ENCODE peak calls at places on chromosomes 3 and 15, in six cellular contexts. H, N, M, P, V and Y are unnamed samples. For H3K9me3, the result is how much of the 10 kb centered on the place peaks cover.

GRCh38 chr3:39513801-39514369 is 46.4 kb downstream of the MOBP start:
- DNase-seq in H (no peak), N (no peak), M (no peak), P (no peak), V (no peak), Y (no peak)

GRCh38 chr15:33859992-33860545 is 108.2 kb upstream of the CHRM5 start:
- DNase-seq in H (no peak), N (peak), M (peak), P (no peak), V (no peak), Y (no peak)

GRCh38 chr3:143918848-143919247 is 52.8 kb upstream of the DIPK2A start:
- DNase-seq in H (no peak), N (no peak), M (no peak), P (no peak), V (no peak), Y (no peak)

GRCh38 chr15:71746719-71747118 is 63.6 kb upstream of the NR2E3 start:
- DNase-seq in H (no peak), N (no peak), M (no peak), P (no peak), V (no peak), Y (no peak)

GRCh38 chr3:60217156-60217911 is 1033.9 kb downstream of the FHIT start:
- DNase-seq in H (no peak), N (no peak), M (no peak), P (no peak), V (no peak), Y (no peak)

GRCh38 chr3:156448300-156448699 is 106.6 kb downstream of the SSR3 start:
- DNase-seq in H (peak), N (peak), M (peak), P (no peak), V (peak), Y (no peak)

GRCh38 chr15:71715914-71716313 is 94.4 kb upstream of the NR2E3 start:
- DNase-seq in H (no peak), N (no peak), M (no peak), P (no peak), V (no peak), Y (no peak)

GRCh38 chr3:155519081-155519480 is 225.6 kb upstream of the STRIT1 start:
- DNase-seq in H (no peak), N (no peak), M (no peak), P (no peak), V (no peak), Y (no peak)

GRCh38 chr15:98903377-98904018 is 104.1 kb downstream of the PGPEP1L start:
- DNase-seq in H (no peak), N (peak), M (no peak), P (no peak), V (no peak), Y (peak)

GRCh38 chr3:75224419-75224818 is 439.7 kb upstream of the FRG2C start:
- DNase-seq in H (no peak), N (peak), M (no peak), P (no peak), V (no peak), Y (no peak)

GRCh38 chr3:48411606-48412374 is 18.1 kb downstream of the PLXNB1 start:
- DNase-seq in H (no peak), N (no peak), M (no peak), P (no peak), V (no peak), Y (no peak)

GRCh38 chr3:125055165-125055912 is 458 bp downstream of the HEG1 start:
- DNase-seq in H (no peak), N (no peak), M (no peak), P (no peak), V (peak), Y (no peak)

GRCh38 chr15:78850926-78851600 is 21.6 kb upstream of the MORF4L1 start:
- DNase-seq in H (peak), N (no peak), M (no peak), P (peak), V (no peak), Y (no peak)

GRCh38 chr15:92429378-92430066 is 35.8 kb downstream of the ST8SIA2 start:
- DNase-seq in H (peak), N (peak), M (no peak), P (peak), V (peak), Y (peak)

GRCh38 chr3:146638718-146639117 is 33.6 kb upstream of the PLSCR5 start:
- DNase-seq in H (no peak), N (no peak), M (no peak), P (no peak), V (no peak), Y (no peak)

GRCh38 chr15:78034495-78035191 is 42.9 kb downstream of the TBC1D2B start:
- DNase-seq in H (no peak), N (peak), M (no peak), P (no peak), V (no peak), Y (no peak)

GRCh38 chr3:178415384-178415783 is 120.9 kb upstream of the KCNMB2 start:
- DNase-seq in H (no peak), N (no peak), M (no peak), P (no peak), V (no peak), Y (no peak)

GRCh38 chr15:47803767-47804166 is 86.5 kb downstream of the SEMA6D start:
- DNase-seq in H (no peak), N (peak), M (no peak), P (no peak), V (no peak), Y (peak)

GRCh38 chr3:157066335-157067071 is 93.4 kb downstream of the CCNL1 start:
- DNase-seq in H (no peak), N (no peak), M (no peak), P (no peak), V (no peak), Y (no peak)

GRCh38 chr3:49469037-49469875 is 811 bp upstream of the DAG1 start:
- DNase-seq in H (peak), N (peak), M (peak), P (no peak), V (peak), Y (no peak)

GRCh38 chr3:141243295-141243707 is 11.7 kb downstream of the PXYLP1 start:
- DNase-seq in H (no peak), N (no peak), M (no peak), P (no peak), V (peak), Y (no peak)

GRCh38 chr15:83747050-83747717 is 93.3 kb downstream of the ADAMTSL3 start:
- DNase-seq in H (peak), N (peak), M (no peak), P (no peak), V (no peak), Y (no peak)

GRCh38 chr15:68820205-68820588 is 498 bp downstream of the ANP32A start:
- DNase-seq in H (peak), N (no peak), M (no peak), P (no peak), V (no peak), Y (no peak)

GRCh38 chr3:50192689-50193141 is 1.3 kb downstream of the GNAT1 start:
- DNase-seq in H (peak), N (peak), M (peak), P (peak), V (peak), Y (no peak)

GRCh38 chr3:190863119-190863465 is 598 bp upstream of the GMNC start:
- DNase-seq in H (no peak), N (no peak), M (no peak), P (no peak), V (no peak), Y (no peak)

GRCh38 chr15:70437882-70438331 is 325.5 kb downstream of the UACA start:
- DNase-seq in H (peak), N (peak), M (peak), P (no peak), V (no peak), Y (peak)

GRCh38 chr3:45688194-45688881 is 858 bp upstream of the SACM1L start:
- DNase-seq in H (peak), N (no peak), M (no peak), P (peak), V (peak), Y (peak)

GRCh38 chr3:176521531-176522175 is 675.6 kb downstream of the TBL1XR1 start:
- DNase-seq in H (no peak), N (no peak), M (no peak), P (no peak), V (no peak), Y (no peak)

GRCh38 chr3:6717026-6717943 is 143.6 kb upstream of the GRM7 start:
- DNase-seq in H (no peak), N (no peak), M (no peak), P (no peak), V (no peak), Y (no peak)

GRCh38 chr3:160444411-160444810 is 5.2 kb downstream of the TRIM59 start:
- DNase-seq in H (no peak), N (no peak), M (peak), P (no peak), V (no peak), Y (no peak)

GRCh38 chr3:33128706-33129105 is 14.9 kb downstream of the CRTAP start:
- DNase-seq in H (peak), N (no peak), M (no peak), P (peak), V (no peak), Y (no peak)

DNA sequence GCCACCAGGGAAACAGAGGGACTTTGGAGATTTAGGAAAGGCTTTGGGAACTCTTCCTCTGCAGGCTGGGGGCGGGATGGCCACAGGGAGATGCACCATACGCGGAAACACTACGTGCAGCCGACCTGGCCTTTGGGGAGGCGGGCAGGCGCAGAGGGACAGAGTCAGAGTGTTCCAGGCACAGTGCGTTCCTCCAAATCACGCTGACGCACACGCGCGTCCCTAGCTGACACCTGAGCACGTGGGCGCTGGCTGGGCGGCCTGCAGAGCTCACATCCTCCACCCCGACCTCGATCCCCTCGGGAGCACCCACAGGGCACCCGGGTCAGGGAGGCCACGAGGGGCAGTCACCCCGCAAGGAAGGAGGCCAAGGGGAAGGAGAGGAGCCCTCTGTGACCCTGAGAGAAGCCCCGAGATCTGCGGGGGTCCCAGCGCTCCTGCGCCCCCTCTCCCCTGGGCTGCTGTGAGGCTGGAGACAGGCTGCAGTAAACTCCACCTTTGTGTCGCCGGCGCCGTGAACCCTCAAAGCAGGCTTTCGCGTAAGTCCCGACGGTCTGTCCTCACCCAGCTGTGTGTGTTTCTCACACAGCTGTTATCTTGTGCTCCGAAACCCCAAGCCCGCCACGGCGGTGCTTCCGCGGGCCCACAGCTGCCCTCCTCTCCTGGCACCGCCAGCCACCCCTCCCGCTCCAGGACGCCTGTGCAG is 196.3 kb downstream of the OCA2 start:
- DNase-seq in H (no peak), N (no peak), M (no peak), P (no peak), V (peak), Y (no peak)
- H3K9me3 ChIP-seq in H (under half), N (under half), M (under half), P (under half), V (under half), Y (under half)

DNA sequence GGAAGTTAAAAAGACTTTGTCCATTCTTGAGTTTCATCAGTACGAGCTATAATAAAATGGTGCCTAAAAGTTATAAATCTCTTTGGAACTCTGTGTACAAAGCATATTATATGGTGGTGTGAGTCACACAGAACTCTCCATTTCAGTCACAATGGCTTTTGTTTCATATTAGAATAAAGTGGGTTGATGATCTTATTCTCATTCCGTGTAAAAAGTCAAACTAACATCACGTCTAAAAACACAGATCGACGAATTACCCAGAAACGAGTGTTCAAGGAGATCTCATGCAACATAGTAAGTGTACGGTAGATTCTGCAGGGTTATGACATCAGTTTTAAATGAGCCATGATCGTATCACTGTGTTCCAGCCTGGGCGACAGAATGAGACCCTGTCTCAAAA is 122.4 kb downstream of the FOXP1 start:
- DNase-seq in H (no peak), N (no peak), M (no peak), P (no peak), V (no peak), Y (no peak)
- H3K27ac ChIP-seq in H (no peak), N (no peak), M (peak), P (no peak), V (no peak), Y (no peak)

DNA sequence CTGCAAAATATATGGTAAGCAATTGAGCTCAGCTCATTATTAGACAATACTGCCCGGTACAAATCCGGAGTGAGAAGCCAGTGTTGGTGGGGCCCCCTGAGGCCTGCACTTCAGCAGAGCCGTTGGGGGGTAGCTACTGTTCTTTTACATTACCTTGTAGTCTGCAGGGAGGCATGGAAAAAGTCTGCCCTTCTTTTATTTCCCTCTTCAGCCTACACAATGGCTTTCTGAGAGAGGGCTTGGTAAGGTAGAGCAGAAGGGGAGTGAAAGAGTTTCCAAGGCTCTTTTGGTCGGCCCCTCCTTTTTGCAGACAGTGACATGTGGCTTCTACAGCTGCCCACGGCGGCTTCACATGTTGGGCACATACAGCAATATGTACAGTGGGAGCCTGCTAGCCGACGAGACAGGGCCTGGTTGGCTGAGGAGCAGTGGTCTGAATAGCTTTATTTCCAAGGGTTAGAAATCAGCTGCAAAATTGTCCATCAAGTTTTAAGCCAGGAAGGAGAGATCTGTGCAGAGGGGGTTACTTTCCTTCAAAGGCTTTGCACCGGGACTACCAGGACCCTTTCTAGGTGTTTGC is 3.9 kb downstream of the INAFM2 start:
- DNase-seq in H (peak), N (no peak), M (no peak), P (no peak), V (no peak), Y (no peak)
- H3K4me2 ChIP-seq in H (peak), N (peak), M (no peak), P (no peak), V (peak), Y (peak)

GRCh38 chr3:294581-294980 is 98.0 kb downstream of the CHL1 start:
- DNase-seq in H (no peak), N (no peak), M (no peak), P (no peak), V (no peak), Y (no peak)

GRCh38 chr3:291028-291427 is 94.5 kb downstream of the CHL1 start:
- DNase-seq in H (no peak), N (no peak), M (no peak), P (no peak), V (no peak), Y (no peak)

GRCh38 chr3:292038-292437 is 95.5 kb downstream of the CHL1 start:
- DNase-seq in H (no peak), N (no peak), M (no peak), P (no peak), V (no peak), Y (no peak)

GRCh38 chr3:297585-297984 is 101.0 kb downstream of the CHL1 start:
- DNase-seq in H (peak), N (no peak), M (no peak), P (no peak), V (no peak), Y (no peak)

GRCh38 chr3:294096-294495 is 97.5 kb downstream of the CHL1 start:
- DNase-seq in H (no peak), N (peak), M (peak), P (no peak), V (no peak), Y (peak)
- H3K9me3 ChIP-seq in H (under half), N (under half), M (under half), P (under half), V (under half), Y (under half)

GRCh38 chr15:55276324-55276723 is 13.3 kb downstream of the RAB27A start:
- DNase-seq in H (no peak), N (no peak), M (no peak), P (no peak), V (no peak), Y (no peak)

GRCh38 chr15:55279746-55280351 is 9.8 kb downstream of the RAB27A start:
- DNase-seq in H (no peak), N (peak), M (peak), P (no peak), V (no peak), Y (peak)

GRCh38 chr15:55277116-55277564 is 12.5 kb downstream of the RAB27A start:
- DNase-seq in H (no peak), N (no peak), M (no peak), P (no peak), V (no peak), Y (no peak)

GRCh38 chr15:55279100-55279745 is 10.4 kb downstream of the RAB27A start:
- DNase-seq in H (no peak), N (no peak), M (no peak), P (no peak), V (no peak), Y (no peak)

GRCh38 chr15:55277715-55278114 is 11.9 kb downstream of the RAB27A start:
- DNase-seq in H (no peak), N (no peak), M (no peak), P (no peak), V (no peak), Y (no peak)
- H3K27ac ChIP-seq in H (no peak), N (no peak), M (no peak), P (no peak), V (no peak), Y (no peak)

GRCh38 chr3:129441782-129442181 is 1.8 kb downstream of the IFT122 start:
- DNase-seq in H (no peak), N (no peak), M (no peak), P (no peak), V (no peak), Y (no peak)
- H3K4me2 ChIP-seq in H (peak), N (peak), M (peak), P (no peak), V (peak), Y (peak)

GRCh38 chr3:7871161-7871560 is 630.5 kb upstream of the LMCD1 start:
- DNase-seq in H (no peak), N (no peak), M (no peak), P (no peak), V (no peak), Y (no peak)
- H3K9me3 ChIP-seq in H (under half), N (under half), M (under half), P (under half), V (under half), Y (under half)

GRCh38 chr3:171805687-171806086 is 4.6 kb downstream of the PLD1 start:
- DNase-seq in H (no peak), N (no peak), M (no peak), P (no peak), V (no peak), Y (no peak)
- H3K27ac ChIP-seq in H (no peak), N (peak), M (peak), P (no peak), V (no peak), Y (no peak)

GRCh38 chr3:194293546-194294198 is 57.5 kb downstream of the CPN2 start:
- DNase-seq in H (no peak), N (no peak), M (no peak), P (no peak), V (no peak), Y (no peak)
- H3K4me2 ChIP-seq in H (peak), N (no peak), M (no peak), P (no peak), V (no peak), Y (no peak)